ENCODE peak calls at places on chromosome 4, in ten cellular contexts. Q is COLO829; B is AG04449; U is OCI-M1; A is G401; O is activated CD4-positive, alpha-beta memory T cell treated with anti-CD3 and anti-CD28 coated beads, Interleukin-2, amount 10 ng/mL, durations not matched to agents 7 days and 5 days; Y is SHP77; T is EL; X is EH; R is NCI-H524. E is an unnamed sample.
A peak's percentile ranks its signal among the peaks of the same experiment; 100 is the strongest.

GRCh38 chr4:123421227-123421941 is 24.8 kb downstream of the SPRY1 start:
- DNase-seq in Y (no peak), O (no peak), B (no peak), A (no peak), T (peak; percentile 23), X (peak; percentile 61), Q (no peak), U (peak; percentile 78), R (no peak), E (no peak)

GRCh38 chr4:1992468-1993168 is 16.2 kb downstream of the NELFA start:
- DNase-seq in T (no peak), Q (no peak), U (no peak), O (no peak), A (peak; percentile 71), Y (no peak), R (no peak), B (no peak), X (no peak), E (no peak)

GRCh38 chr4:23882976-23883531 is 6.8 kb downstream of the PPARGC1A start:
- DNase-seq in T (no peak), X (no peak), Y (no peak), A (no peak), R (no peak), U (no peak), Q (no peak), B (no peak), O (no peak), E (no peak)

GRCh38 chr4:61520688-61521160 is 320.6 kb downstream of the ADGRL3 start:
- DNase-seq in X (no peak), U (no peak), R (no peak), A (no peak), O (no peak), Q (no peak), B (no peak), Y (no peak), T (no peak), E (no peak)

GRCh38 chr4:139227729-139228404 is 50.8 kb upstream of the ELF2 start:
- DNase-seq in U (peak; percentile 82), B (no peak), Y (no peak), X (peak; percentile 14), R (no peak), A (no peak), T (no peak), Q (no peak), O (no peak), E (no peak)

GRCh38 chr4:70603856-70604255 is 11.8 kb downstream of the AMBN start:
- DNase-seq in T (no peak), B (peak; percentile 1), U (no peak), Q (no peak), O (no peak), X (peak; percentile 12), Y (no peak), R (no peak), A (no peak), E (no peak)

GRCh38 chr4:17758459-17758858 is 23.0 kb downstream of the FAM184B start:
- DNase-seq in A (no peak), R (peak; percentile 62), X (no peak), Q (no peak), T (no peak), U (no peak), Y (no peak), B (no peak), O (no peak), E (no peak)

GRCh38 chr4:52102587-52102986 is 51.5 kb downstream of the SPATA18 start:
- DNase-seq in U (no peak), A (no peak), B (no peak), X (peak; percentile 11), Q (no peak), Y (no peak), R (no peak), T (no peak), O (no peak), E (no peak)

GRCh38 chr4:91829531-91829930 is 474.2 kb upstream of the GRID2 start:
- DNase-seq in B (no peak), R (no peak), O (no peak), Q (no peak), T (no peak), A (no peak), X (no peak), Y (no peak), U (no peak), E (no peak)

GRCh38 chr4:56817840-56818491 is 3.5 kb downstream of the SPINK2 start:
- DNase-seq in A (no peak), Y (no peak), T (no peak), U (peak; percentile 13), R (no peak), B (no peak), O (peak; percentile 31), Q (no peak), X (no peak), E (no peak)

GRCh38 chr4:96170198-96170597 is 330.3 kb downstream of the PDHA2 start:
- DNase-seq in T (no peak), U (no peak), A (no peak), Y (no peak), B (no peak), O (no peak), Q (no peak), R (no peak), X (no peak), E (no peak)

GRCh38 chr4:79852305-79852730 is 220.7 kb downstream of the ANTXR2 start:
- DNase-seq in T (peak; percentile 44), Q (no peak), B (no peak), A (no peak), X (peak; percentile 70), U (peak; percentile 40), R (no peak), O (no peak), Y (peak; percentile 35), E (no peak)

GRCh38 chr4:153181293-153182080 is 22.8 kb upstream of the TRIM2 start:
- DNase-seq in X (peak; percentile 58), T (peak; percentile 31), B (no peak), R (no peak), A (no peak), O (no peak), Q (no peak), U (no peak), Y (no peak), E (no peak)

GRCh38 chr4:9946171-9946570 is 75.1 kb downstream of the SLC2A9 start:
- DNase-seq in O (no peak), U (no peak), Q (no peak), X (no peak), B (no peak), A (no peak), R (no peak), T (no peak), Y (no peak), E (no peak)

GRCh38 chr4:119498520-119498919 is 130.1 kb downstream of the PDE5A start:
- DNase-seq in X (peak; percentile 47), Q (no peak), B (no peak), R (no peak), T (no peak), Y (no peak), U (no peak), A (peak; percentile 78), O (no peak), E (peak; percentile 73)

GRCh38 chr4:142408003-142408441 is 438.1 kb downstream of the INPP4B start:
- DNase-seq in R (no peak), T (peak; percentile 91), A (no peak), X (peak; percentile 81), Q (no peak), B (no peak), U (no peak), Y (no peak), O (no peak), E (no peak)

GRCh38 chr4:123939621-123940020 is 543.0 kb downstream of the SPRY1 start:
- DNase-seq in A (no peak), Q (peak; percentile 37), T (peak; percentile 80), B (peak; percentile 63), R (no peak), Y (peak; percentile 2), O (no peak), X (peak; percentile 90), U (peak; percentile 25), E (peak; percentile 24)

GRCh38 chr4:32858971-32859370 is 2138.8 kb downstream of the PCDH7 start:
- DNase-seq in T (no peak), R (no peak), X (peak; percentile 15), Y (peak; percentile 11), B (no peak), O (no peak), Q (peak; percentile 0), U (peak; percentile 33), A (no peak), E (no peak)

GRCh38 chr4:36325499-36325898 is 44.1 kb downstream of the DTHD1 start:
- DNase-seq in A (no peak), X (no peak), Y (no peak), B (no peak), T (no peak), R (no peak), O (no peak), Q (no peak), U (peak; percentile 58), E (no peak)

GRCh38 chr4:67522851-67523671 is 22.2 kb downstream of the CENPC start:
- DNase-seq in T (peak; percentile 8), U (peak; percentile 90), B (no peak), Q (peak; percentile 28), A (no peak), Y (no peak), R (no peak), X (peak; percentile 15), O (peak; percentile 37), E (no peak)

GRCh38 chr4:153151535-153152452 is 52.4 kb upstream of the TRIM2 start:
- DNase-seq in A (peak; percentile 85), B (no peak), U (peak; percentile 80), Q (no peak), O (no peak), R (peak; percentile 63), Y (peak; percentile 58), X (peak; percentile 21), T (no peak), E (peak; percentile 59)

GRCh38 chr4:40963912-40964478 is 214.2 kb downstream of the NSUN7 start:
- DNase-seq in Y (no peak), O (no peak), X (peak; percentile 50), U (no peak), B (no peak), R (no peak), A (no peak), Q (no peak), T (no peak), E (no peak)

GRCh38 chr4:37245391-37245954 is 930 bp downstream of the NWD2 start:
- DNase-seq in X (no peak), Y (no peak), Q (no peak), B (no peak), O (no peak), U (no peak), T (no peak), A (no peak), R (no peak), E (no peak)

GRCh38 chr4:154018659-154019058 is 229.8 kb upstream of the SFRP2 start:
- DNase-seq in Y (no peak), O (no peak), B (no peak), T (no peak), R (no peak), A (no peak), U (no peak), X (no peak), Q (no peak), E (no peak)

GRCh38 chr4:24734511-24734910 is 60.9 kb upstream of the SOD3 start:
- DNase-seq in U (no peak), Y (no peak), Q (no peak), A (no peak), B (no peak), X (peak; percentile 56), O (no peak), R (no peak), T (no peak), E (no peak)

GRCh38 chr4:157226035-157226434 is 5.5 kb downstream of the GRIA2 start:
- DNase-seq in U (no peak), B (no peak), T (no peak), A (no peak), R (no peak), O (no peak), Q (no peak), X (no peak), Y (no peak), E (peak; percentile 72)

GRCh38 chr4:80197601-80198444 is 520 bp downstream of the PRDM8 start:
- DNase-seq in O (no peak), U (peak; percentile 42), Q (no peak), Y (peak; percentile 62), R (no peak), A (no peak), T (peak; percentile 11), B (no peak), X (no peak), E (peak; percentile 94)

GRCh38 chr4:75654905-75655304 is 18.3 kb downstream of the G3BP2 start:
- DNase-seq in O (no peak), A (no peak), T (no peak), Q (no peak), Y (no peak), R (no peak), U (no peak), X (no peak), B (no peak), E (no peak)